ENCODE peak calls at places on chromosomes 5 and 9, in nine cellular contexts. O, J, V, P, C, E, M, U and G are unnamed samples. For H3K4me1, the result is how much of the 10 kb centered on the place peaks cover.

GRCh38 chr9:125807065-125807464 is 59.9 kb downstream of the PBX3 start:
- DNase-seq in O (no peak), J (peak), V (no peak), P (no peak), C (no peak), E (no peak), M (no peak), U (no peak), G (no peak)

GRCh38 chr5:41641621-41642020 is 131.2 kb upstream of the PLCXD3 start:
- DNase-seq in O (no peak), J (no peak), V (no peak), P (no peak), C (no peak), E (no peak), M (no peak), U (no peak), G (no peak)

GRCh38 chr9:98833090-98833956 is 25.9 kb downstream of the GALNT12 start:
- DNase-seq in O (no peak), J (no peak), V (peak), P (peak), C (no peak), E (no peak), M (no peak), U (no peak), G (no peak)

GRCh38 chr9:89808801-89809200 is 204.0 kb downstream of the GADD45G start:
- DNase-seq in O (no peak), J (peak), V (no peak), P (no peak), C (no peak), E (no peak), M (no peak), U (no peak), G (no peak)

GRCh38 chr5:149240354-149240998 is 31.2 kb upstream of the AFAP1L1 start:
- DNase-seq in O (no peak), J (no peak), V (no peak), P (peak), C (no peak), E (no peak), M (no peak), U (no peak), G (no peak)

GRCh38 chr9:19551124-19551929 is 142.5 kb downstream of the ACER2 start:
- DNase-seq in O (no peak), J (no peak), V (no peak), P (no peak), C (no peak), E (no peak), M (no peak), U (no peak), G (no peak)

GRCh38 chr5:13976867-13977479 is 32.5 kb upstream of the DNAH5 start:
- DNase-seq in O (no peak), J (peak), V (no peak), P (no peak), C (no peak), E (no peak), M (peak), U (peak), G (peak)

GRCh38 chr5:56148453-56148971 is 84.6 kb downstream of the ANKRD55 start:
- DNase-seq in O (no peak), J (no peak), V (no peak), P (no peak), C (no peak), E (no peak), M (no peak), U (no peak), G (no peak)

GRCh38 chr5:122180863-122181519 is 51.6 kb downstream of the ZNF474 start:
- DNase-seq in O (no peak), J (peak), V (no peak), P (no peak), C (peak), E (no peak), M (no peak), U (no peak), G (peak)

GRCh38 chr5:179266291-179267070 is 78.8 kb downstream of the ADAMTS2 start:
- DNase-seq in O (peak), J (no peak), V (peak), P (peak), C (no peak), E (peak), M (no peak), U (no peak), G (no peak)
- H3K4me1 ChIP-seq in O (under half), J (under half), V (under half), P (under half), C (under half), E (half or more), M (under half), U (under half), G (under half)

GRCh38 chr5:61334224-61335196 is 2.5 kb downstream of the ZSWIM6 start:
- DNase-seq in O (peak), J (peak), V (no peak), P (no peak), C (no peak), E (no peak), M (no peak), U (no peak), G (peak)
- H3K27ac ChIP-seq in O (peak), J (peak), V (no peak), P (peak), C (peak), E (peak), M (peak), U (no peak), G (peak)

GRCh38 chr5:136314302-136314701 is 51.0 kb downstream of the TRPC7 start:
- DNase-seq in O (no peak), J (no peak), V (no peak), P (no peak), C (no peak), E (no peak), M (no peak), U (no peak), G (no peak)

GRCh38 chr5:136309932-136310598 is 55.3 kb downstream of the TRPC7 start:
- DNase-seq in O (no peak), J (no peak), V (no peak), P (no peak), C (no peak), E (no peak), M (no peak), U (no peak), G (no peak)

GRCh38 chr5:136311999-136312398 is 53.3 kb downstream of the TRPC7 start:
- DNase-seq in O (no peak), J (no peak), V (no peak), P (no peak), C (no peak), E (no peak), M (no peak), U (no peak), G (no peak)

GRCh38 chr5:136309376-136309775 is 56.0 kb downstream of the TRPC7 start:
- DNase-seq in O (no peak), J (peak), V (no peak), P (no peak), C (no peak), E (no peak), M (no peak), U (no peak), G (no peak)

DNA sequence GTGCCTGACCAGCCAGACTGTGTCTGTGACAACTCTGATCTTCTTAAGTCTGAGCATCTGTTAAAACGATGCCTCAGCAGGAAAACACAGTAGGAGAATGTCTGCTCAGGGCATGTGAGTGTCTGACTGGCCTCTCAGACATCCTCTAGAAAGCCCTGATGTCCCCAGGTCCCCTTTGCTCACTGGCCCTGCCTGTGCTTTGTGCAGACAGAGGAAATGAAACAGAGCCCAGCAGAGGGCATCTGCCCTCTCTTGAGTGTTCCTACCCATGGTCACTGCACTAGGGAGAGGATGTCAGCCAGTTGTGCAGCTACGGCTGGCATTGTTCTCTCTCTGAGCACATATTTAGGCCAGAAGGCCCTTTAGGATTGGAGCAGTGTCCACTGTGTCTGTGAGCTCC is 56.9 kb downstream of the TRPC7 start:
- DNase-seq in O (no peak), J (no peak), V (no peak), P (no peak), C (no peak), E (no peak), M (no peak), U (no peak), G (no peak)
- TF ChIP-seq CTCF in O (no peak), J (no peak), V (no peak), P (no peak), C (peak), E (no peak), M (no peak), U (no peak), G (no peak)

GRCh38 chr9:82764270-82764669 is 298.7 kb downstream of the RASEF start:
- DNase-seq in O (no peak), J (no peak), V (no peak), P (no peak), C (no peak), E (no peak), M (no peak), U (no peak), G (no peak)
- H3K4me1 ChIP-seq in O (under half), J (under half), V (under half), P (under half), C (under half), E (under half), M (under half), U (under half), G (under half)

GRCh38 chr9:129320575-129321311 is 142.7 kb upstream of the IER5L start:
- DNase-seq in O (peak), J (peak), V (peak), P (peak), C (no peak), E (no peak), M (no peak), U (no peak), G (peak)
- H3K27ac ChIP-seq in O (peak), J (no peak), V (peak), P (peak), C (no peak), E (peak), M (peak), U (no peak), G (no peak)

DNA sequence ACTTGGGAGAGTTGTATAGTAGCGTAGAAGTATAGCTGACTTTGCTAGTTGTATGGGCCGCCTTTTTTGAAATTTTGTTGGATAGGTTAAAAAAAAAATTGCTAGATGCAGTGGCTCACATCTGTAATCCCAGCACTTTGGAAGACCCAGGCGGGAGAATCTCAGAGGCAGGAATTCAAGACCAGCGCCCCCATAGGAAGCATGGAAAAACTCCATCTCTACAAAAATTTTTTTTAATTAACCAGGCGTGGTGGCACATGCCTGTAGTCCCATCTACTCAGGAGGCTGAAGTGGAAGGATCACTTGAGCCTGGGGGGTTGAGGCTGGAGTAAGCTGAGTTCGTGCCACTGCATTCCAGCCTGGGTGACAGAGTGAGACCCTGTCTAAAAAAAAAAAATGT is 59.2 kb downstream of the SMC5 start:
- DNase-seq in O (no peak), J (no peak), V (no peak), P (no peak), C (no peak), E (no peak), M (no peak), U (no peak), G (no peak)
- TF ChIP-seq CTCF in O (no peak), J (no peak), V (no peak), P (no peak), C (peak), E (no peak), M (no peak), U (no peak), G (peak)

GRCh38 chr5:172533058-172533398 is 78.7 kb upstream of the SH3PXD2B start:
- DNase-seq in O (no peak), J (no peak), V (no peak), P (no peak), C (no peak), E (no peak), M (no peak), U (no peak), G (no peak)
- H3K4me1 ChIP-seq in O (under half), J (under half), V (under half), P (under half), C (under half), E (under half), M (under half), U (under half), G (under half)

GRCh38 chr5:151679421-151680155 is 7.1 kb downstream of the SPARC start:
- DNase-seq in O (no peak), J (no peak), V (no peak), P (no peak), C (no peak), E (no peak), M (no peak), U (no peak), G (no peak)

GRCh38 chr5:151675956-151676712 is 10.6 kb downstream of the SPARC start:
- DNase-seq in O (no peak), J (no peak), V (no peak), P (no peak), C (no peak), E (no peak), M (no peak), U (no peak), G (no peak)

GRCh38 chr5:151678713-151679112 is 8.0 kb downstream of the SPARC start:
- DNase-seq in O (no peak), J (peak), V (no peak), P (no peak), C (no peak), E (no peak), M (no peak), U (no peak), G (no peak)

GRCh38 chr5:151676719-151677118 is 10.0 kb downstream of the SPARC start:
- DNase-seq in O (no peak), J (no peak), V (no peak), P (no peak), C (no peak), E (no peak), M (no peak), U (no peak), G (no peak)

GRCh38 chr5:151678146-151678545 is 8.6 kb downstream of the SPARC start:
- DNase-seq in O (no peak), J (peak), V (no peak), P (no peak), C (no peak), E (no peak), M (no peak), U (no peak), G (no peak)
- H3K27ac ChIP-seq in O (peak), J (peak), V (peak), P (peak), C (peak), E (peak), M (peak), U (no peak), G (no peak)

GRCh38 chr5:176355400-176356178 is 6.0 kb downstream of the KIAA1191 start:
- DNase-seq in O (no peak), J (no peak), V (no peak), P (no peak), C (no peak), E (no peak), M (peak), U (no peak), G (no peak)
- TF ChIP-seq CTCF in O (no peak), J (no peak), V (no peak), P (no peak), C (no peak), E (no peak), M (no peak), U (no peak), G (no peak)

DNA sequence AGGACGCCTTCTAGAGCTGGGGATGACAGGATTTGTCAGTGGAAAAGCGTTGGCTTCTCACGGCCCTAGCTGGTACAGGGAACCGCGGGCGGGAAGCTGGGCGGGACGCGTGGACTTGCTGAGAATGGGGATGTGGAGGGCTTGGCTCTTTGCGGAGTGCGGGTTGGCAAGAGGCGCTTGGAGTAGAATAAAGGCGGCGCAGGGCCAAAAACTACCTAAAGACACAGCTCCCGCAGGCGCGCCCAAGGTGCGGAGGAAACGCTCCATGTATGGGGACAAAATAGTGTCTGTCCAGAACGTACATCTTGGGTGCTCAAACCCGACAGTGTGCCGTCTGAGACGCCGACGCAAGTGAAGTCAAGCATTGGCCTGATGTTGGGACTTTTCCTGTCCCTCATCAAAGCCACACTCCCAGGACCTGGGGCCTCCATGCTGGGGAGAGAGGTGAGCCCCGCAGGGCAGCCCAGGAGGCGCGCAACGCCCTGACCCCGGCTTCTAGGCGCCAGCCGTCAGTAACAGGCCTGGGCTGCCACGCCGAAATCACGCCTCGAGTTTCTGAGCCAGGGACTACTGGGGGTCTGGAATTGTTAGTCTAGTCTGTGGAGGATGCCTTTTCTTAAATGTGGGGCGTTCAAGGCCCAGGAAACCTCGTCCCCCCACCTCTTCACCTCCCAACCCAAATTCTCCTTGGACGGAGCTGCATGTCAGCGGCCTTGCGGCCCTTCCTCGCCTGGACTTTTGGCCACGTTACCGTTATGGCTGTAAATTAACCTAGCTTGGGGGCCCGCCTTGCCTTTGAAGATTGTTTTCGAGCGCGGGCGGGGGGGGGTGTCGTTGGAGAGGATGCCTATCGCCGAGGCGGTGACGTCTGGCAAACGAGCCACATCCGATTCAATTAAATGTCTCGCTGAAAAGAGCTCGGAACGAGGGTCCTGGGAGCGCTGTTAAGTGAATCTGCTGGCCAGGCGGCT is 1.8 kb upstream of the NKX2-5 start:
- DNase-seq in O (no peak), J (no peak), V (no peak), P (no peak), C (no peak), E (no peak), M (no peak), U (no peak), G (no peak)
- H3K4me1 ChIP-seq in O (under half), J (under half), V (under half), P (under half), C (under half), E (under half), M (under half), U (under half), G (under half)